ENCODE peak calls at places on chromosome 13, in six cellular contexts. U is fibroblast of pulmonary artery, J is astrocyte of the cerebellum, K is MCF 10A, R is astrocyte of the spinal cord, Q is heart right ventricle. N is an unnamed sample.

GRCh38 chr13:47004022-47004421 is 107.2 kb upstream of the HTR2A start:
- DNase-seq in U (peak), J (no peak), K (peak), R (no peak), Q (no peak), N (no peak)

GRCh38 chr13:80458546-80458945 is 117.6 kb upstream of the SPRY2 start:
- DNase-seq in U (peak), J (no peak), K (no peak), R (peak), Q (no peak), N (no peak)

GRCh38 chr13:39516140-39516539 is 86.9 kb downstream of the LHFPL6 start:
- DNase-seq in U (no peak), J (no peak), K (no peak), R (no peak), Q (peak), N (peak)

GRCh38 chr13:44273991-44274810 is 99.4 kb upstream of the SERP2 start:
- DNase-seq in U (peak), J (no peak), K (peak), R (peak), Q (no peak), N (peak)

GRCh38 chr13:50700664-50701266 is 142.7 kb downstream of the DLEU7 start:
- DNase-seq in U (no peak), J (peak), K (no peak), R (no peak), Q (no peak), N (no peak)

GRCh38 chr13:102830646-102831045 is 15.2 kb upstream of the ERCC5 start:
- DNase-seq in U (peak), J (no peak), K (peak), R (no peak), Q (no peak), N (no peak)

GRCh38 chr13:72386138-72386684 is 341.2 kb downstream of the MZT1 start:
- DNase-seq in U (no peak), J (no peak), K (no peak), R (no peak), Q (no peak), N (no peak)

GRCh38 chr13:30341815-30342570 is 34.6 kb upstream of the KATNAL1 start:
- DNase-seq in U (peak), J (peak), K (peak), R (peak), Q (peak), N (peak)

GRCh38 chr13:43261018-43261417 is 237.6 kb downstream of the DNAJC15 start:
- DNase-seq in U (peak), J (no peak), K (peak), R (peak), Q (no peak), N (peak)

GRCh38 chr13:40629678-40630384 is 36.6 kb downstream of the FOXO1 start:
- DNase-seq in U (no peak), J (no peak), K (no peak), R (no peak), Q (no peak), N (no peak)

GRCh38 chr13:25232937-25233515 is 54.3 kb downstream of the MTMR6 start:
- DNase-seq in U (peak), J (no peak), K (peak), R (peak), Q (no peak), N (peak)

GRCh38 chr13:71880753-71881541 is 13.9 kb upstream of the DACH1 start:
- DNase-seq in U (no peak), J (no peak), K (no peak), R (peak), Q (no peak), N (no peak)

GRCh38 chr13:28489536-28489935 is 5.4 kb downstream of the FLT1 start:
- DNase-seq in U (peak), J (no peak), K (no peak), R (no peak), Q (no peak), N (peak)

GRCh38 chr13:47798906-47799305 is 202.2 kb downstream of the SUCLA2 start:
- DNase-seq in U (peak), J (peak), K (peak), R (peak), Q (no peak), N (no peak)

GRCh38 chr13:106357198-106357597 is 178.3 kb downstream of the EFNB2 start:
- DNase-seq in U (peak), J (no peak), K (no peak), R (peak), Q (no peak), N (no peak)

GRCh38 chr13:53920916-53921315 is 892.3 kb downstream of the OLFM4 start:
- DNase-seq in U (no peak), J (no peak), K (no peak), R (no peak), Q (no peak), N (no peak)

GRCh38 chr13:49098198-49098597 is 121.9 kb upstream of the MLNR start:
- DNase-seq in U (peak), J (peak), K (peak), R (peak), Q (peak), N (peak)

GRCh38 chr13:23325191-23325590 is 108.3 kb downstream of the SACS start:
- DNase-seq in U (no peak), J (no peak), K (peak), R (no peak), Q (no peak), N (no peak)

GRCh38 chr13:62910541-62910940 is 1494.9 kb upstream of the PCDH20 start:
- DNase-seq in U (no peak), J (no peak), K (no peak), R (no peak), Q (no peak), N (no peak)

GRCh38 chr13:113915012-113915763 is 51.3 kb upstream of the GAS6 start:
- DNase-seq in U (no peak), J (no peak), K (no peak), R (no peak), Q (no peak), N (no peak)

GRCh38 chr13:66348745-66349720 is 881.1 kb downstream of the PCDH9 start:
- DNase-seq in U (peak), J (no peak), K (no peak), R (no peak), Q (peak), N (no peak)

GRCh38 chr13:24272452-24273161 is 36.8 kb upstream of the C1QTNF9 start:
- DNase-seq in U (no peak), J (no peak), K (no peak), R (peak), Q (no peak), N (no peak)

GRCh38 chr13:109569938-109570711 is 216.3 kb downstream of the IRS2 start:
- DNase-seq in U (no peak), J (no peak), K (no peak), R (no peak), Q (no peak), N (no peak)

GRCh38 chr13:39379118-39379517 is 223.9 kb downstream of the LHFPL6 start:
- DNase-seq in U (no peak), J (no peak), K (no peak), R (no peak), Q (no peak), N (no peak)

GRCh38 chr13:67438465-67438864 is 208.3 kb upstream of the PCDH9 start:
- DNase-seq in U (no peak), J (no peak), K (peak), R (no peak), Q (no peak), N (no peak)

GRCh38 chr13:105196052-105196451 is 1339.4 kb downstream of the EFNB2 start:
- DNase-seq in U (peak), J (peak), K (peak), R (peak), Q (no peak), N (peak)

GRCh38 chr13:20475927-20476691 is 49.5 kb downstream of the CRYL1 start:
- DNase-seq in U (no peak), J (no peak), K (no peak), R (peak), Q (no peak), N (no peak)

GRCh38 chr13:20370815-20371421 is 138.8 kb upstream of the GJB6 start:
- DNase-seq in U (no peak), J (no peak), K (peak), R (no peak), Q (no peak), N (no peak)

GRCh38 chr13:51643882-51644281 is 59.6 kb downstream of the WDFY2 start:
- DNase-seq in U (peak), J (peak), K (peak), R (peak), Q (no peak), N (peak)

GRCh38 chr13:25963681-25964080 is 88.1 kb downstream of the SHISA2 start:
- DNase-seq in U (peak), J (no peak), K (peak), R (no peak), Q (no peak), N (no peak)

GRCh38 chr13:68099616-68100015 is 869.5 kb upstream of the PCDH9 start:
- DNase-seq in U (peak), J (peak), K (peak), R (peak), Q (no peak), N (no peak)

GRCh38 chr13:25775986-25776385 is 275.8 kb downstream of the SHISA2 start:
- DNase-seq in U (no peak), J (no peak), K (no peak), R (no peak), Q (no peak), N (no peak)

GRCh38 chr13:91722267-91722884 is 324.0 kb downstream of the GPC5 start:
- DNase-seq in U (peak), J (peak), K (peak), R (peak), Q (no peak), N (peak)

GRCh38 chr13:109160357-109160756 is 530.9 kb downstream of the MYO16 start:
- DNase-seq in U (no peak), J (no peak), K (no peak), R (no peak), Q (no peak), N (no peak)

GRCh38 chr13:22027561-22027960 is 356.7 kb downstream of the FGF9 start:
- DNase-seq in U (no peak), J (no peak), K (no peak), R (no peak), Q (no peak), N (no peak)

GRCh38 chr13:22030321-22030720 is 359.4 kb downstream of the FGF9 start:
- DNase-seq in U (no peak), J (no peak), K (no peak), R (no peak), Q (no peak), N (no peak)

GRCh38 chr13:22028831-22029230 is 358.0 kb downstream of the FGF9 start:
- DNase-seq in U (no peak), J (no peak), K (no peak), R (no peak), Q (no peak), N (no peak)

GRCh38 chr13:22031702-22032286 is 360.9 kb downstream of the FGF9 start:
- DNase-seq in U (no peak), J (no peak), K (no peak), R (no peak), Q (no peak), N (no peak)

GRCh38 chr13:22032905-22033304 is 362.0 kb downstream of the FGF9 start:
- DNase-seq in U (no peak), J (no peak), K (no peak), R (no peak), Q (no peak), N (no peak)
- TF ChIP-seq CTCF in U (no peak), J (no peak), K (no peak), R (no peak), Q (no peak), N (no peak)

DNA sequence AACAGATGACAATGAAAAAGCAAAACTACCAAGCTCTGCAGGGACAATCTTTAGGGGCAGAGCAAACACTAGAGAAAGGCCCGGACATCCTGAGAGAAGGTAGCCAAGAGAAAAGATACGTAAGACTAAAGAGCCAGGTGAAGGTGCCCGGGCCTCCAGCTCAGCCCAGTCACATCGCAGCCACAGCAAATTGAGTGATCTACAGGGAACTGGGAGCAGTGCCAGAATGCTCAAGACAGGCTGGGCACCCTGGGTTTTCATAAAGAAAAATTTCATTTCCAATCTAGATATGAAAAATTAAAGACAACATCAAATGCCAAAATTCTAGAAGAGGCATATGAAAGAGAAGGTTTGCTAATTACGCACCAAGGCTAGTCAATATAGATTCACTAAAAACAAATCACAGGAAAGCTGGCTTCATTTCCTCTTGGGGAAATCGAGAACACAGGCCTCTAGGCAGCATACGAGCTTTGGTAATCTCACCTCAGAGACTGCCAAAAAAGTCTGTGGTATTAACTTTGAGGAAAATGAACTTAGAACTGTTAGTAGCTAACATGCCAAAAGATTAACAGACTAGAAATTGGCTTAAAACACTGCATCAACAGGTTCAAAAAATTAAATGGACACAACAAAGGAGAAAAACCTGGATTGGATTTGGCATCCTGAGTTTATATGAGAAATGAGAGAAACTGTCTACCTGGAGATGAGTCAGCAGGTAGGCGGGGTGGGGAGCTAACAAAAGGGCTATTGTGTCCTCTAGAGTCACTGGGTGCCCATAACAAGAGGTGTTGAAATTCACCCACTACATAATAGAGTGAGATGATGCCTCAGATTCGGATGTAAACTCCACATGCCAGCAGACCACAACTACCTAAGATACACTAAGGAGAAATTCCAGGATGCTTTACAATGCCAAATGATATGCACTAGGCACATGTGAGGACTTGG is 6.6 kb downstream of the ANKRD10 start:
- DNase-seq in U (peak), J (no peak), K (peak), R (no peak), Q (no peak), N (no peak)
- TF ChIP-seq CTCF in U (no peak), J (no peak), K (no peak), R (no peak), Q (no peak), N (no peak)

GRCh38 chr13:60654405-60654804 is 257.4 kb downstream of the TDRD3 start:
- DNase-seq in U (peak), J (peak), K (peak), R (peak), Q (peak), N (peak)
- TF ChIP-seq CTCF in U (peak), J (peak), K (peak), R (peak), Q (peak), N (peak)

DNA sequence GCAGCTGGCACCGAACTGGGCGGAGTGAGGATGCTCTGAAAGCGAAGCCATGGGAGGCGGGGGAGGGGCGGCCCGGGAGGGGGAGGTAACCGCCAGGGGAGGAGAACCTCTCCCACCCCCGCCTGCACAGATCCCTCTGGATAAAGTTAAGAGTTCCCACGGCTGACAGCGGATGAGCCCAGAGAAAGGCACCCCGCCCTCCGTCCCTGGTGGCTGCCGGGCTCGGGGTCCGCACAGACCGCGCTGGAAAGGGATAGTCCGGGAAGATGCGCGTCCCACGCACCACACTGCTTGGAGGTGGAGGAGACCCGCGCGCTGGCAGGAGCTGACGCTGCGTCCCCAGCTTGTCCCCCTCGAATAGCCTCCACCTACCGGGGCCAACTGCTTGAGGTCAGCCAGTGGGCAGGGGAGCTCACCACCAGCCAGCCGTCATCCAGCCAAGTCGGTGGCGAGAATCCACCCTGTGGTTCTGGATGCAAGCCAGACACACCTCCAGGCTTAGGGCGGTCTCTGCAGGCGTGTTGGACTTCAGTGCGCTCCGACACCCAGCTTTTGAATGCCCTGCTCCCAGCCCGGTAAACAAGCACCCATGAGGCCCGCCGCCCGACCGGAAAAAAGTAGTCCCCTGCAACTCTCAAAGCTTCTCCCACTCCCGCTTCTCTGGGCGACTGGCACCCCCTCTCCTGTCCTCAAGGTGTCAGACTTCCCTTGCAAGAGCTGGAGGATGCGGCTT is at the start of gene TRPC4:
- DNase-seq in U (peak), J (peak), K (peak), R (peak), Q (peak), N (peak)
- TF ChIP-seq CTCF in U (peak), J (peak), K (peak), R (peak), Q (peak), N (peak)

GRCh38 chr13:97433727-97434416 is at the start of gene RAP2A:
- DNase-seq in U (peak), J (peak), K (peak), R (peak), Q (peak), N (peak)
- TF ChIP-seq CTCF in U (no peak), J (no peak), K (no peak), R (no peak), Q (no peak), N (no peak)

GRCh38 chr13:57672168-57672567 is 40.6 kb downstream of the PCDH17 start:
- DNase-seq in U (no peak), J (no peak), K (no peak), R (no peak), Q (no peak), N (no peak)
- TF ChIP-seq CTCF in U (no peak), J (no peak), K (no peak), R (no peak), Q (no peak), N (no peak)

GRCh38 chr13:73722120-73722519 is 412.1 kb downstream of the KLF12 start:
- DNase-seq in U (peak), J (peak), K (peak), R (peak), Q (no peak), N (peak)
- TF ChIP-seq CTCF in U (peak), J (peak), K (peak), R (peak), Q (no peak), N (peak)